ENCODE peak calls at places on chromosomes 3 and 15, in four cellular contexts. P is mammary epithelial cell; X is CD4-positive, alpha-beta memory T cell; D is naive thymus-derived CD4-positive, alpha-beta T cell. T is an unnamed sample. For H3K9me3, the result is how much of the 10 kb centered on the place peaks cover.

GRCh38 chr3:184769771-184770170 is 42.2 kb upstream of the VPS8 start:
- DNase-seq in P (peak), X (no peak), D (no peak), T (no peak)

GRCh38 chr3:99825239-99825638 is 7.6 kb downstream of the CMSS1 start:
- DNase-seq in D (no peak), X (no peak), P (peak), T (no peak)

GRCh38 chr3:15647629-15648167 is 46.2 kb downstream of the BTD start:
- DNase-seq in X (peak), P (peak), D (peak), T (peak)

GRCh38 chr15:85785887-85786777 is 8.6 kb downstream of the KLHL25 start:
- DNase-seq in P (peak), D (no peak), X (no peak), T (no peak)

GRCh38 chr3:178754852-178755510 is 218.7 kb downstream of the KCNMB2 start:
- DNase-seq in P (no peak), D (no peak), X (no peak), T (no peak)

GRCh38 chr3:12870942-12871341 is 29.6 kb upstream of the RPL32 start:
- DNase-seq in P (no peak), X (no peak), D (no peak), T (no peak)

GRCh38 chr15:31391687-31392671 is 65.3 kb downstream of the KLF13 start:
- DNase-seq in X (peak), D (peak), P (peak), T (peak)

GRCh38 chr15:90165659-90166489 is 35.3 kb upstream of the SEMA4B start:
- DNase-seq in X (no peak), P (peak), D (no peak), T (no peak)

GRCh38 chr3:182389041-182389815 is 404.1 kb upstream of the ATP11B start:
- DNase-seq in D (no peak), P (peak), X (no peak), T (no peak)

GRCh38 chr3:4351164-4351855 is 48.1 kb downstream of the SETMAR start:
- DNase-seq in P (no peak), D (no peak), X (no peak), T (no peak)

GRCh38 chr15:74144153-74144775 is 13.9 kb downstream of the ISLR2 start:
- DNase-seq in D (no peak), X (no peak), P (no peak), T (no peak)

GRCh38 chr15:63050737-63051700 is 8.5 kb downstream of the TPM1 start:
- DNase-seq in X (no peak), D (no peak), P (no peak), T (no peak)

GRCh38 chr3:194840661-194841514 is 155.2 kb downstream of the FAM43A start:
- DNase-seq in P (peak), D (no peak), X (no peak), T (no peak)

DNA sequence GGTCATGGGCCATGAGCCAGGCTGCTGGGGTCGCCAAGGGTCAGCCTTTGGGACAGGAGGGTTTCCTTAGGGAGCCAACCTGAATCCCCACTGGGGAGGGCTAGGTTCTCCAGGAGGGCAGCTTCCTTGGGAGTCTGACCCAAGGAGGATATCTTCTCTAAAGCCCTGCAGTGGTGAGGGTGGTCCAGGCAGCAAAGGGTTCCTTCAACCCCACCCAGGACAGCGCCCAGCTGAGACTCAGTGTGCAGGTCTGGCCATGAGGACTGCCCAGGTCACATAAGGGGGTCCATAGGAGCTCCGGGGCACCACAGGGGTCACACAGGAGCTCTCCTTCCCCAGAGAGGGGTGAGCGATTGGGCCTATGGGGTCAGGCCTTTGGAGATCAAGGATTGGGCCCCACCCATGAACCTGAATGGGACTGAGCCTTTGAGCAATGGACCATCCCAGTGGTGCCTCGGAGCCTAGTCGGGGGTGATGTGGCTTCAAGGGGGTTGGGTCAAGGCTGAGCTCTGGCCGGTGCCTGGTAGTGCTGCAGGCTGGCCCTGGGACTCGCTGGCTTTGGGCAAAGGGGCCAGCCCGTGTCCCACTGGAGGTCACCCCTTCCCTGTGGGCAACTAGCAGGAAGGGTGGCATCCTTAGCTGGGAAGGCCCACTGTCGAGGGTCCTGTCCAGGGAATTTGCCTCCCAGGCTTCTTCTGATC is 216.5 kb downstream of the SNRPN start:
- DNase-seq in P (no peak), X (no peak), D (no peak), T (peak)
- H3K9me3 ChIP-seq in P (under half), X (under half), D (under half), T (under half)

GRCh38 chr3:42314411-42314810 is 48.4 kb upstream of the CCK start:
- DNase-seq in X (no peak), D (no peak), P (peak), T (no peak)

DNA sequence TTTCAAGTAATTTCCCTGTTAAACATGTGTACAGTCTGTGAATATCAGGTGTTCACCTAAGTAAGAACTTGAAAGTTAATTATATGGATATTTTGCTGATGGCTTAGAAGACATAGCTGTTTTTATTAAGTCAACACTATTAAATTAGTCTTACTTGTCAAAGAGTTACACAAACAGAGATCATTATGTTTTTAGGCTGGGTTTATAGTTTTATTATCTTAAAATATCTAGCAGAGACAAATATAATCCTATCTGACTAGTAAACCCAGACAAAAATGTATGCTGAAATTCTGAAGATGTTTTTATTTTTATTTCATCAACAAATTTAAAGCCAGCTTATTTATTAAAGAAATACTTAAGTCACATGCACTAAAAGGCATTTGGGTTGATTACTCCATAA is 51.2 kb upstream of the CCK start:
- DNase-seq in P (no peak), X (no peak), D (no peak), T (no peak)
- H3K9me3 ChIP-seq in P (under half), X (under half), D (under half), T (under half)

GRCh38 chr15:25244731-25245585 is 193.9 kb downstream of the UBE3A start:
- DNase-seq in P (no peak), X (no peak), D (no peak), T (peak)
- H3K9me3 ChIP-seq in P (half or more), X (under half), D (under half), T (under half)

DNA sequence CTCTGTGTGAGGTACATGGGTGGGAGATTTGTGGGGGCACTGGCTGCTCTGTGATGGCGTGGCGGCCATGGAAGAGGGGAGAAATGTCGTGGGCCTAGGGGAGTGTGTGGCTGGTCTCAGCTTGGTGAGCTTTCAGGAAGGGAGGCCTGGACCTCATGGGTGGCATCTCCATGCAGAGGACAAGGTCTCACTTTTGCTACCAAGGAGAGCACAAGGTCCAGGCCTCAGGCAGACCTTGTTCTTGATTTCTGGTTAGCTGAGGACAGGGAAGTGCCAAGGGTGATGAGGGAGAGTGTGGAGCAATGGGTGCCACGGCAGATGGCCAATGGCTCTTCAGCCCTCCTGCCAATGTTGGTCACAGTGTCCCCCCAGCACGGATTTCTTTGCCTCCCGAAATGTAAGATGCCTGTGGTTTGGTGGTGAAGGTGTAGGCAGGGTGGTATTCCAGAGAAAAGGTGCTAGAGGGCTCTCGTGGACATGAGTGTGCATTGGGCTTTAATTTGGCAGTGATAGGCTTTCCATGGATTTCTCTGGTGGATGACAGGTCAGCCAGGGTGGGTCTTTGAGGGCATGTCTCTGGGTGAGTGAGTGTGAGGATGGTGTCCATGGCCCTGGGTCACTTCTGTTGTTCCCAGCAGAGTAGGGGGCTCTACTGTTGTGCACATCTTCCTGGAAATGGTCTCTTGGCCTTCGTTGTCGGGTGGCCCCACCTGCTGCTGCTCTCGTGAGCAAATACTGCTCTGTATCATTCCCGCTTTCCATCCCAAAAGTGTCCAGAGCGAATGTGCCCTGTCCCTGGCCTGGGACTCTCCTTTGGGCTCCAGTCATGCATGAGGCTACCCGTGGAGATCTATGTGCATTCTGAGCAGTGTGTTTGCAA is 108.0 kb downstream of the SNRPN start:
- DNase-seq in X (no peak), P (no peak), D (no peak), T (no peak)
- H3K9me3 ChIP-seq in X (under half), P (half or more), D (half or more), T (half or more)

DNA sequence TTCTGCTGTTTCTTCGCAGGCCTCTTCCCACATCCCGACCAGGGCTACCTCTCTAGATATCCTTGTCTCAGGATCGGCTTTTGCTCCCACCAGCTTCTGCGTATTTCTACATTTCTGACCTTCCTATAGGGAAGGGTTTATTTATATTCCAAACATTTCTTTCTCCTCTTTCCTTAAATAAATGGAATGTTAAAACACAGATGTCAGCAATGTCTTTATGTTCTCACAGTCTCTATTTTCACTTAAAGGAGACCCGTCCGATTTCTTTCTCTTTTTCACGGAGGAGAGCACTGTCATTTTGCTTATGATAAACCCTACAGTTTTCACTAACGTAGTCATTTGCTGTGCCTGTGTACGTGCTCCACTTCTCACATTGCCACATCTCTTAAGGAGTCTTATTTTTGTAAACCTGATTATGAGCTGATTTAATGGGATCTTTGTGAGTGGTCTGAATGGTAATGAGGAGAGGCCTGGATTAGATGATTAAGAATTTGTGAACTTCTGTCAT is 630 bp downstream of the KIF15 start:
- DNase-seq in P (peak), D (no peak), X (no peak), T (no peak)
- H3K9me3 ChIP-seq in P (under half), D (under half), X (under half), T (under half)

GRCh38 chr15:87207251-87207650 is 1049.3 kb downstream of the NTRK3 start:
- DNase-seq in D (no peak), X (no peak), P (no peak), T (no peak)

GRCh38 chr15:87211547-87211946 is 1045.0 kb downstream of the NTRK3 start:
- DNase-seq in P (peak), X (no peak), D (no peak), T (no peak)

GRCh38 chr15:87207945-87208580 is 1048.5 kb downstream of the NTRK3 start:
- DNase-seq in P (peak), X (no peak), D (no peak), T (no peak)

GRCh38 chr15:87212041-87212440 is 1044.5 kb downstream of the NTRK3 start:
- DNase-seq in P (no peak), X (no peak), D (no peak), T (no peak)

DNA sequence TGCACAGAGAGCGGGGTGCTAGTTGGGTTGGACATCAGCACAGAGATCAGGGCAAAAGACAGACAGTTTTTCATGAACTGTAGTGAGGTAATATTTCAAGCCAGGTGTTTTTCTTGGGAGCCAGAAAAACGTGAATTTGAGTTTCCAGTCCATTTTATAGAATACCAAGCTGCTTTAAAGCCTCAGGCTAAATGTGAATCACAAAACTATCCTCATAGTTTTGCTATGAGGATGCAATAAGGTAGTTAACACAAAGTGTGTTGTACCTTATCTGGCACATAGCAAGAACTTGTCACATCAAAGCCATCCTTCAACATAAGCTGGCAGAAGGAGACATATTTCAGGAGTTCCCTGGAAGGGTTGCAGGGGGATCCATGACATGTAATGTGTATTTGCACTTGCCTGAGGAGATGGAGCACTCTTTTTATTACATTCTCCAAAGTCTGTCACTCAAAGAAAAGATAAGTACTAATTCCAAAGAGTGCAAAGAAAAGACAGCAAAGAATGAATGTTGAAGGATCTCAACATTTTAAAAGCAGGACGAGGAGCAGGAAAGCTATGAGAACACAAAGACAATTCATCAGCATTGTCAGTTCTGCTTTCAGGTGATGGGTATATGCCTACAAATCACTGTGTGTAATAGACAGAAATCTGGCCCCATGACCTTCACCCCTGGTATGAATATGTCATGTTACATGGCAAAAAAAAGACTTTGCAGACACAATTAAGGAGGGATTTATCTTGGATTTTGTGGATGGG is 1046.5 kb downstream of the NTRK3 start:
- DNase-seq in P (peak), D (no peak), X (no peak), T (no peak)
- H3K9me3 ChIP-seq in P (under half), D (under half), X (under half), T (under half)

DNA sequence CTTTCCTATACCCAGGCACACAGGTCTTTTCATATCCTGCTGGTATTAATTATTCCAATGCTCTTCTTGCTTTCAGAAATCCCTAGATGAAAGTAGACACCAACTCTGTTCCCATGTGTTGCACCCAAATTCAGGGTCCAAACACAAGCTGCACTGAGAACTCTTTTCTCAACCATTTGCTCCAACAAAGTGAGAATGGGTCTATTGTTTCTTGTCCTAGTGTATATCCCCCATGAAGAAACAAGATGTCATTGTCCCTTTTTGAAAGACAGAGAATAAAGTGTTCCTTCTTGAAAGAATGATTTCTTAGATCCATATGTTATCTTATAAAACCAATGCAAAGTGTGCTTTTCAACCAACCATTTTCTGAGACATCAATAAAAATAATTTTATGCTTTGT is 353.7 kb downstream of the CNTN6 start:
- DNase-seq in X (no peak), D (no peak), P (no peak), T (no peak)
- H3K9me3 ChIP-seq in X (under half), D (under half), P (under half), T (under half)

DNA sequence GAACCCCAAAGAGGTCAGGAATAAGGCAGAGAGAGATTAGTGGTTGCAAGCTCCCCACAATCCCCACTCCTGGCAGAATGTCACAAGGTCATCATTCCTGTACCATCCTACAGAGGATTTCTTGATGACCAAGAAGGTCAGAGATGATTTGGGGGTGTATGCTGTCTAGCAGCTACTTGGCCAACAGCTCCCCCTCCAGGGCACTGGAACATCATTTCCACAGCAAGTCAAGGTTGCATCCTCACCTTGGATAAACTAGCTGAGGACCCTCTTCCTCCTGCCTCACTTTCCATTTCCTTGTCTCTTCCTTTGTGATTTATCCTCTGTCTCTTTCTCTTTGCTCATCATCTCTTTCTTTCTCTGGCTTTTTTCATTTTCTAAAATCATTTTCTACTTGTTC is 106.3 kb downstream of the PROS1 start:
- DNase-seq in D (no peak), P (no peak), X (no peak), T (no peak)
- H3K9me3 ChIP-seq in D (under half), P (under half), X (under half), T (under half)

GRCh38 chr15:25192651-25193050 is 237.9 kb downstream of the SNRPN start:
- DNase-seq in P (no peak), X (no peak), D (no peak), T (no peak)
- H3K9me3 ChIP-seq in P (half or more), X (under half), D (under half), T (under half)